ENCODE peak calls at places on chromosomes 11 and 22, in five cellular contexts. D is mesenchymal stem cell, B is H9, U is H1, F is neuronal stem cell. L is an unnamed sample. For H3K4me1, the result is how much of the 10 kb centered on the place peaks cover.

GRCh38 chr11:65850217-65851082 is 7.5 kb downstream of the CFL1 start:
- DNase-seq in D (no peak), B (peak), U (no peak), F (no peak), L (no peak)

GRCh38 chr11:12278766-12279671 is 98.4 kb upstream of the PARVA start:
- DNase-seq in U (no peak), F (no peak), B (peak), D (no peak), L (no peak)

GRCh38 chr11:5600374-5600851 is 4.0 kb downstream of the TRIM6 start:
- DNase-seq in U (peak), B (peak), F (peak), D (peak), L (peak)

GRCh38 chr11:66856496-66857233 is at the start of gene LRFN4:
- DNase-seq in D (no peak), U (no peak), F (no peak), B (no peak), L (no peak)

GRCh38 chr11:12698049-12698448 is 23.8 kb downstream of the TEAD1 start:
- DNase-seq in F (no peak), B (no peak), U (no peak), D (no peak), L (peak)

GRCh38 chr11:12114487-12115033 is 4.2 kb downstream of the MICAL2 start:
- DNase-seq in D (peak), U (no peak), B (no peak), F (no peak), L (no peak)

GRCh38 chr11:65786786-65787636 is at the start of gene OVOL1:
- DNase-seq in B (peak), F (no peak), D (no peak), U (no peak), L (peak)

GRCh38 chr22:50705219-50705691 is 32.6 kb downstream of the SHANK3 start:
- DNase-seq in U (peak), B (peak), F (peak), D (peak), L (peak)

GRCh38 chr22:23236026-23236425 is 55.7 kb downstream of the BCR start:
- DNase-seq in D (no peak), B (no peak), U (no peak), F (no peak), L (no peak)

GRCh38 chr11:57641011-57641410 is 8.7 kb downstream of the YPEL4 start:
- DNase-seq in U (no peak), B (peak), D (peak), F (no peak), L (peak)

GRCh38 chr11:11636671-11637070 is 14.9 kb upstream of the GALNT18 start:
- DNase-seq in U (no peak), F (no peak), B (no peak), D (no peak), L (no peak)

GRCh38 chr11:13277719-13278619 is at the start of gene BMAL1:
- DNase-seq in U (no peak), D (peak), F (no peak), B (peak), L (no peak)

GRCh38 chr11:129368889-129369672 is 6.6 kb upstream of the BARX2 start:
- DNase-seq in F (no peak), D (no peak), U (no peak), B (no peak), L (no peak)

GRCh38 chr22:37428649-37429586 is 1.6 kb upstream of the ELFN2 start:
- DNase-seq in U (peak), F (peak), B (peak), D (peak), L (no peak)

GRCh38 chr22:27752771-27753170 is 48.8 kb downstream of the MN1 start:
- DNase-seq in D (peak), B (no peak), U (no peak), F (no peak), L (no peak)

GRCh38 chr11:93099811-93100210 is 98.0 kb downstream of the SLC36A4 start:
- DNase-seq in U (no peak), B (no peak), F (no peak), D (no peak), L (no peak)

GRCh38 chr11:70675697-70676374 is 277.5 kb downstream of the CTTN start:
- DNase-seq in U (no peak), D (peak), F (no peak), B (no peak), L (no peak)

GRCh38 chr11:35170503-35170902 is 31.5 kb downstream of the CD44 start:
- DNase-seq in B (no peak), U (no peak), D (peak), F (no peak), L (no peak)

GRCh38 chr11:47121056-47121455 is 55.6 kb downstream of the ARFGAP2 start:
- DNase-seq in B (no peak), U (no peak), F (no peak), D (no peak), L (no peak)

GRCh38 chr11:67255353-67255752 is 10.9 kb upstream of the GRK2 start:
- DNase-seq in U (no peak), B (no peak), D (no peak), F (no peak), L (no peak)

GRCh38 chr11:77411238-77411637 is 62.7 kb downstream of the PAK1 start:
- DNase-seq in U (no peak), B (no peak), F (no peak), D (peak), L (no peak)

GRCh38 chr11:94036096-94036495 is 14.9 kb downstream of the HEPHL1 start:
- DNase-seq in U (no peak), F (no peak), B (no peak), D (no peak), L (no peak)

GRCh38 chr11:34570584-34570983 is 50.3 kb upstream of the EHF start:
- DNase-seq in F (no peak), B (no peak), D (no peak), U (no peak), L (peak)

GRCh38 chr11:85749287-85749834 is 61.6 kb downstream of the SYTL2 start:
- DNase-seq in D (no peak), F (no peak), U (no peak), B (no peak), L (no peak)

GRCh38 chr11:62401781-62402180 is 17.1 kb upstream of the SCGB1A1 start:
- DNase-seq in U (no peak), B (no peak), D (no peak), F (no peak), L (no peak)

GRCh38 chr11:4448995-4449394 is at the start of gene OR52K2:
- DNase-seq in B (no peak), D (no peak), F (no peak), U (no peak), L (no peak)

GRCh38 chr11:91527380-91528030 is 697.1 kb upstream of the FAT3 start:
- DNase-seq in F (no peak), D (no peak), B (peak), U (no peak), L (no peak)

GRCh38 chr11:64489831-64490441 is 101.1 kb upstream of the SLC22A12 start:
- DNase-seq in F (peak), B (peak), D (peak), U (peak), L (peak)

GRCh38 chr11:57303990-57304579 is 20.7 kb downstream of the TNKS1BP1 start:
- DNase-seq in U (no peak), B (no peak), D (no peak), F (no peak), L (no peak)

GRCh38 chr22:48299124-48299523 is 1528.5 kb downstream of the BRD1 start:
- DNase-seq in D (no peak), U (no peak), F (no peak), B (no peak), L (no peak)

GRCh38 chr11:77039491-77040400 is 5.5 kb downstream of the B3GNT6 start:
- DNase-seq in U (no peak), B (peak), D (peak), F (peak), L (peak)

GRCh38 chr11:104876324-104876723 is 21.9 kb downstream of the CASP12 start:
- DNase-seq in F (no peak), D (peak), U (no peak), B (no peak), L (no peak)

GRCh38 chr11:84889556-84889955 is 737.6 kb downstream of the DLG2 start:
- DNase-seq in F (no peak), U (no peak), D (no peak), B (no peak), L (no peak)

GRCh38 chr22:31752096-31752847 is 1.5 kb upstream of the DEPDC5 start:
- DNase-seq in D (no peak), B (no peak), U (no peak), F (no peak), L (no peak)
- H3K4ac ChIP-seq in D (no peak), B (no peak), U (no peak), F (no peak), L (no peak)

GRCh38 chr22:42918500-42918899 is 61.4 kb upstream of the ARFGAP3 start:
- DNase-seq in D (no peak), U (no peak), F (no peak), B (no peak), L (no peak)

GRCh38 chr22:42915980-42916765 is 59.1 kb upstream of the ARFGAP3 start:
- DNase-seq in B (peak), F (no peak), D (no peak), U (no peak), L (no peak)

GRCh38 chr22:42913874-42914510 is 56.9 kb upstream of the ARFGAP3 start:
- DNase-seq in B (no peak), D (no peak), F (no peak), U (no peak), L (no peak)

GRCh38 chr22:42912049-42912448 is 55.0 kb upstream of the ARFGAP3 start:
- DNase-seq in F (no peak), U (no peak), B (no peak), D (no peak), L (no peak)

DNA sequence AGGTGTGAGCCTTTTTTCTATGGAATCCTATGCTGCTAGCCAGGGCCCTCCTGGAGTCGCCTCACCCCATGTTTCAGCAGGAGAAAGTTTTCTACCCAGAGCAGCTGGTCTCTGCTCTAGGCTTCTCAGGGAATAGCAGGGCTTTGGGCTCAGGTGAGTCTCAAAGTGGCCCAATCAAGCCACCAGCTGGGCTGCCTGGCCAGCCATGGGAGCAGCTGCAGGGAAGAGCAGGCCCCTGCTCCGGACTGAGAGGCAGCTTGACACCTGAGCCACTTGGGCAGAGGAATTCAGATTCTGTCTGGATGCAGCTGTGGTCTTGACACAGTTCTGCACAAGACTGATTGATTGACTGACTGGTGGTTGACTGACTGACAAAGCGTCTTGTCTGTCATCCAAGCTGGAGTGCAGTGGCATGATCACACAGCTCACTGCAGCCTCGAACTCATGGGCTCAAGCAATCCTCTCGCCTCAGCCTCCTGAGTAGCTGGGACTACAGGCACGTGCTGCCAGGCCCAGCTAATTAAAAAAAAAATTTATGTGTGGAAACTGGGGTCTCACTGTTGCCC is 57.5 kb upstream of the ARFGAP3 start:
- DNase-seq in B (no peak), F (no peak), D (no peak), U (no peak), L (no peak)
- H3K4me1 ChIP-seq in B (under half), F (under half), D (under half), U (under half), L (under half)

GRCh38 chr22:44497218-44497903 is 672 bp downstream of the RTL6 start:
- DNase-seq in U (no peak), D (peak), F (peak), B (no peak), L (peak)
- H3K18ac ChIP-seq in U (no peak), D (peak), F (peak), B (peak), L (peak)

GRCh38 chr11:911890-912219 is 1.2 kb upstream of the CHID1 start:
- DNase-seq in U (no peak), B (no peak), D (no peak), F (no peak), L (no peak)

GRCh38 chr11:910589-911030 is at the start of gene CHID1:
- DNase-seq in F (peak), B (peak), U (peak), D (peak), L (peak)

GRCh38 chr11:911031-911889 is 650 bp upstream of the CHID1 start:
- DNase-seq in D (peak), B (peak), U (no peak), F (no peak), L (no peak)

GRCh38 chr11:909406-909805 is 1.2 kb downstream of the CHID1 start:
- DNase-seq in D (no peak), B (no peak), F (no peak), U (no peak), L (no peak)

GRCh38 chr11:910044-910588 is 494 bp downstream of the CHID1 start:
- DNase-seq in B (no peak), U (no peak), F (no peak), D (no peak), L (no peak)
- H3K4ac ChIP-seq in B (no peak), U (peak), F (peak), D (peak), L (peak)

GRCh38 chr11:33258631-33259184 is 1.5 kb downstream of the HIPK3 start:
- DNase-seq in B (no peak), D (no peak), U (no peak), F (no peak), L (peak)

GRCh38 chr11:33263549-33263948 is 6.4 kb downstream of the HIPK3 start:
- DNase-seq in D (peak), F (no peak), U (no peak), B (no peak), L (no peak)

GRCh38 chr11:33264926-33265325 is 7.7 kb downstream of the HIPK3 start:
- DNase-seq in U (no peak), B (no peak), F (no peak), D (no peak), L (no peak)

GRCh38 chr11:33259869-33260268 is 2.7 kb downstream of the HIPK3 start:
- DNase-seq in U (no peak), D (no peak), F (no peak), B (no peak), L (no peak)

GRCh38 chr11:33262016-33262638 is 4.9 kb downstream of the HIPK3 start:
- DNase-seq in F (no peak), U (no peak), D (peak), B (no peak), L (no peak)
- H3K4me1 ChIP-seq in F (under half), U (under half), D (under half), B (under half), L (under half)

L was measured in trophoblast cell.